ENCODE peak calls at places on chromosomes 7 and 10, in ten cellular contexts. A is fibroblast of pulmonary artery, R is tibial nerve, C is Caki2, I is NCI-H2081, W is cardiac fibroblast, Q is fibroblast of mammary gland, F is heart left ventricle, U is cardiac muscle cell, S is AG04450. T is an unnamed sample.

GRCh38 chr10:129094233-129094632 is 372.8 kb upstream of the MGMT start:
- DNase-seq in A (no peak), Q (peak), R (no peak), W (no peak), U (no peak), S (no peak), C (no peak), F (no peak), I (no peak), T (no peak)

GRCh38 chr10:110226926-110227641 is 19.7 kb downstream of the MXI1 start:
- DNase-seq in I (peak), A (no peak), R (peak), C (peak), F (peak), S (no peak), U (peak), Q (no peak), W (peak), T (peak)

GRCh38 chr10:34670101-34670500 is 145.0 kb downstream of the PARD3 start:
- DNase-seq in C (no peak), Q (no peak), A (no peak), W (no peak), S (no peak), R (no peak), U (no peak), F (no peak), I (no peak), T (no peak)

GRCh38 chr10:76338187-76338586 is 906.8 kb downstream of the LRMDA start:
- DNase-seq in F (no peak), U (no peak), W (no peak), R (no peak), I (no peak), S (no peak), Q (no peak), C (no peak), A (no peak), T (no peak)

GRCh38 chr7:96979551-96980276 is 25.6 kb upstream of the DLX6 start:
- DNase-seq in Q (no peak), R (no peak), F (no peak), U (no peak), W (no peak), I (no peak), A (no peak), C (no peak), S (no peak), T (no peak)

GRCh38 chr10:46514431-46514861 is 42.0 kb downstream of the GPRIN2 start:
- DNase-seq in A (no peak), U (no peak), C (no peak), F (peak), W (no peak), I (no peak), R (no peak), Q (no peak), S (no peak), T (no peak)

GRCh38 chr10:133167693-133168616 is 7.9 kb downstream of the KNDC1 start:
- DNase-seq in U (no peak), R (no peak), I (no peak), C (no peak), F (peak), Q (no peak), W (no peak), S (no peak), A (no peak), T (no peak)

GRCh38 chr7:80259-81236 is 111.8 kb upstream of the FAM20C start:
- DNase-seq in W (no peak), R (no peak), C (no peak), I (no peak), Q (no peak), A (no peak), U (no peak), F (no peak), S (no peak), T (no peak)

GRCh38 chr7:41046778-41047177 is 656.1 kb downstream of the INHBA start:
- DNase-seq in A (no peak), F (no peak), R (no peak), U (no peak), C (no peak), Q (no peak), W (no peak), I (no peak), S (no peak), T (no peak)

GRCh38 chr7:75054744-75055527 is 18.7 kb downstream of the RCC1L start:
- DNase-seq in Q (peak), S (peak), C (no peak), W (peak), A (peak), I (no peak), R (no peak), U (peak), F (peak), T (no peak)

GRCh38 chr7:28955723-28956607 is 2.2 kb downstream of the TRIL start:
- DNase-seq in W (peak), F (peak), U (peak), A (peak), R (peak), C (peak), I (peak), Q (peak), S (no peak), T (no peak)

GRCh38 chr7:155793720-155794119 is 18.5 kb downstream of the SHH start:
- DNase-seq in S (no peak), R (no peak), I (no peak), C (no peak), Q (no peak), U (no peak), F (no peak), W (no peak), A (no peak), T (no peak)

GRCh38 chr10:94218496-94219183 is 144.1 kb downstream of the NOC3L start:
- DNase-seq in I (no peak), F (no peak), U (no peak), Q (no peak), S (no peak), A (no peak), W (no peak), R (no peak), C (no peak), T (no peak)

GRCh38 chr7:129772646-129773280 is 161.2 kb downstream of the NRF1 start:
- DNase-seq in Q (no peak), F (no peak), I (no peak), W (no peak), A (no peak), S (no peak), R (no peak), C (no peak), U (no peak), T (no peak)

GRCh38 chr7:103902917-103903316 is 86.5 kb downstream of the RELN start:
- DNase-seq in C (no peak), R (no peak), U (peak), A (no peak), Q (no peak), W (no peak), S (no peak), F (no peak), I (no peak), T (no peak)

GRCh38 chr10:63843107-63843506 is 321.9 kb downstream of the REEP3 start:
- DNase-seq in F (no peak), U (no peak), C (no peak), I (no peak), R (no peak), S (no peak), A (no peak), W (no peak), Q (no peak), T (no peak)

GRCh38 chr10:29250066-29250465 is 38.8 kb upstream of the LYZL1 start:
- DNase-seq in Q (no peak), F (no peak), U (no peak), C (no peak), R (no peak), W (no peak), I (no peak), S (no peak), A (no peak), T (no peak)

GRCh38 chr10:130010653-130011052 is 46.6 kb upstream of the EBF3 start:
- DNase-seq in F (no peak), U (no peak), R (no peak), A (no peak), Q (no peak), W (no peak), C (no peak), I (no peak), S (no peak), T (no peak)

GRCh38 chr7:21653623-21654022 is 110.8 kb downstream of the DNAH11 start:
- DNase-seq in R (no peak), I (no peak), W (no peak), S (no peak), U (no peak), A (no peak), Q (no peak), C (no peak), F (no peak), T (no peak)

GRCh38 chr7:17144313-17144712 is 154.1 kb upstream of the AHR start:
- DNase-seq in Q (peak), S (no peak), R (no peak), W (peak), A (no peak), F (no peak), C (no peak), U (peak), I (no peak), T (peak)

GRCh38 chr7:155983176-155983815 is 171.0 kb upstream of the SHH start:
- DNase-seq in Q (no peak), R (peak), F (peak), S (no peak), I (no peak), A (no peak), W (no peak), C (no peak), U (no peak), T (no peak)

GRCh38 chr10:112361951-112362770 is 11.8 kb upstream of the ACSL5 start:
- DNase-seq in A (peak), U (peak), W (peak), Q (peak), R (peak), F (peak), I (no peak), S (no peak), C (no peak), T (no peak)

GRCh38 chr10:130453721-130454542 is 317.7 kb downstream of the GLRX3 start:
- DNase-seq in A (no peak), F (no peak), S (no peak), I (no peak), W (no peak), C (no peak), R (no peak), Q (no peak), U (no peak), T (no peak)

GRCh38 chr10:31318382-31318853 is 598 bp upstream of the ZEB1 start:
- DNase-seq in A (peak), S (no peak), W (peak), R (peak), I (peak), C (peak), U (peak), Q (peak), F (peak), T (peak)

GRCh38 chr7:12228024-12228423 is 16.9 kb downstream of the TMEM106B start:
- DNase-seq in U (no peak), I (no peak), A (no peak), C (no peak), S (no peak), R (no peak), Q (no peak), W (no peak), F (no peak), T (no peak)

GRCh38 chr10:103845983-103846382 is 9.4 kb downstream of the SH3PXD2A start:
- DNase-seq in Q (no peak), U (no peak), A (no peak), S (no peak), W (no peak), I (no peak), R (no peak), C (no peak), F (no peak), T (peak)

GRCh38 chr7:154415709-154416399 is 363.7 kb downstream of the DPP6 start:
- DNase-seq in S (no peak), I (no peak), U (no peak), A (no peak), C (no peak), F (no peak), R (no peak), Q (no peak), W (no peak), T (no peak)

GRCh38 chr10:58457761-58458616 is 54.7 kb upstream of the BICC1 start:
- DNase-seq in C (no peak), I (peak), Q (peak), S (peak), U (peak), R (no peak), F (peak), A (peak), W (peak), T (no peak)

GRCh38 chr10:12795723-12796122 is 205.8 kb downstream of the CCDC3 start:
- DNase-seq in Q (no peak), C (no peak), A (no peak), I (no peak), R (no peak), S (no peak), U (no peak), W (no peak), F (no peak), T (no peak)

GRCh38 chr10:122786269-122786668 is 59.4 kb downstream of the CUZD1 start:
- DNase-seq in I (no peak), Q (peak), W (peak), R (no peak), F (no peak), S (no peak), C (peak), U (peak), A (peak), T (no peak)

T was measured in AML-193.